ENCODE peak calls at places on chromosomes 13 and 19, in five cellular contexts. One of them, this sample, is unnamed.

GRCh38 chr19:31718898-31719297 is 369.7 kb upstream of the TSHZ3 start:
- DNase-seq in T-helper 17 cell: no peak
- DNase-seq in thoracic aorta: no peak
- DNase-seq in myocyte: no peak
- DNase-seq in stimulated activated CD8-positive, alpha-beta memory T cell treated with anti-CD3 and anti-CD28 coated beads, Interleukin-4, amount 100 ng/mL, for 1 hour: no peak
- DNase-seq in this sample: no peak

GRCh38 chr19:16834747-16835146 is 5.5 kb downstream of the SIN3B start:
- DNase-seq in myocyte: no peak
- DNase-seq in thoracic aorta: no peak
- DNase-seq in stimulated activated CD8-positive, alpha-beta memory T cell treated with anti-CD3 and anti-CD28 coated beads, Interleukin-4, amount 100 ng/mL, for 1 hour: no peak
- DNase-seq in T-helper 17 cell: no peak
- DNase-seq in this sample: no peak

GRCh38 chr19:29678484-29679106 is 13.3 kb downstream of the PLEKHF1 start:
- DNase-seq in stimulated activated CD8-positive, alpha-beta memory T cell treated with anti-CD3 and anti-CD28 coated beads, Interleukin-4, amount 100 ng/mL, for 1 hour: no peak
- DNase-seq in myocyte: no peak
- DNase-seq in T-helper 17 cell: no peak
- DNase-seq in thoracic aorta: no peak
- DNase-seq in this sample: no peak

GRCh38 chr19:3661284-3662238 is 35.0 kb upstream of the CACTIN start:
- DNase-seq in thoracic aorta: no peak
- DNase-seq in myocyte: no peak
- DNase-seq in stimulated activated CD8-positive, alpha-beta memory T cell treated with anti-CD3 and anti-CD28 coated beads, Interleukin-4, amount 100 ng/mL, for 1 hour: no peak
- DNase-seq in T-helper 17 cell: no peak
- DNase-seq in this sample: no peak

GRCh38 chr13:26679411-26679810 is 81.2 kb downstream of the GPR12 start:
- DNase-seq in myocyte: peak
- DNase-seq in T-helper 17 cell: no peak
- DNase-seq in stimulated activated CD8-positive, alpha-beta memory T cell treated with anti-CD3 and anti-CD28 coated beads, Interleukin-4, amount 100 ng/mL, for 1 hour: no peak
- DNase-seq in thoracic aorta: no peak
- DNase-seq in this sample: no peak

GRCh38 chr13:39867807-39868206 is 212.3 kb downstream of the COG6 start:
- DNase-seq in myocyte: no peak
- DNase-seq in thoracic aorta: no peak
- DNase-seq in T-helper 17 cell: no peak
- DNase-seq in stimulated activated CD8-positive, alpha-beta memory T cell treated with anti-CD3 and anti-CD28 coated beads, Interleukin-4, amount 100 ng/mL, for 1 hour: no peak
- DNase-seq in this sample: no peak

GRCh38 chr13:79011179-79011578 is 352.2 kb upstream of the OBI1 start:
- DNase-seq in thoracic aorta: no peak
- DNase-seq in T-helper 17 cell: no peak
- DNase-seq in stimulated activated CD8-positive, alpha-beta memory T cell treated with anti-CD3 and anti-CD28 coated beads, Interleukin-4, amount 100 ng/mL, for 1 hour: no peak
- DNase-seq in myocyte: no peak
- DNase-seq in this sample: no peak

GRCh38 chr19:31258211-31259052 is 90.8 kb downstream of the TSHZ3 start:
- DNase-seq in myocyte: peak
- DNase-seq in thoracic aorta: no peak
- DNase-seq in T-helper 17 cell: no peak
- DNase-seq in stimulated activated CD8-positive, alpha-beta memory T cell treated with anti-CD3 and anti-CD28 coated beads, Interleukin-4, amount 100 ng/mL, for 1 hour: no peak
- DNase-seq in this sample: no peak

GRCh38 chr13:71254384-71254783 is 612.6 kb downstream of the DACH1 start:
- DNase-seq in thoracic aorta: no peak
- DNase-seq in myocyte: no peak
- DNase-seq in stimulated activated CD8-positive, alpha-beta memory T cell treated with anti-CD3 and anti-CD28 coated beads, Interleukin-4, amount 100 ng/mL, for 1 hour: no peak
- DNase-seq in T-helper 17 cell: no peak
- DNase-seq in this sample: no peak

GRCh38 chr19:42143341-42144234 is 11.3 kb upstream of the POU2F2 start:
- DNase-seq in myocyte: peak
- DNase-seq in thoracic aorta: no peak
- DNase-seq in stimulated activated CD8-positive, alpha-beta memory T cell treated with anti-CD3 and anti-CD28 coated beads, Interleukin-4, amount 100 ng/mL, for 1 hour: no peak
- DNase-seq in T-helper 17 cell: no peak
- DNase-seq in this sample: no peak

This sample was measured in substantia nigra.